ENCODE peak calls at places on chromosomes 1 and 21, in ten cellular contexts. One of them, this sample, is unnamed.

GRCh38 chr1:60376196-60376595 is 302.6 kb upstream of the C1orf87 start:
- DNase-seq in NCI-H774: no peak
- DNase-seq in GM10248: no peak
- DNase-seq in C1 segment of cervical spinal cord: no peak
- DNase-seq in body of pancreas: no peak
- DNase-seq in activated CD4-positive, alpha-beta T cell treated with anti-CD3 and anti-CD28 coated beads for 36 hours: no peak
- DNase-seq in NB4: no peak
- DNase-seq in HEK293T: no peak
- DNase-seq in AG09309: no peak
- DNase-seq in kidney tubule cell: no peak
- DNase-seq in this sample: no peak

GRCh38 chr21:43739648-43740435 is 20.9 kb downstream of the PDXK start:
- DNase-seq in NB4: no peak
- DNase-seq in body of pancreas: peak; percentile 25
- DNase-seq in kidney tubule cell: no peak
- DNase-seq in GM10248: no peak
- DNase-seq in HEK293T: no peak
- DNase-seq in NCI-H774: no peak
- DNase-seq in activated CD4-positive, alpha-beta T cell treated with anti-CD3 and anti-CD28 coated beads for 36 hours: peak; percentile 17
- DNase-seq in C1 segment of cervical spinal cord: no peak
- DNase-seq in AG09309: no peak
- DNase-seq in this sample: no peak

GRCh38 chr1:240492832-240493440 is 119.0 kb downstream of the GREM2 start:
- DNase-seq in AG09309: no peak
- DNase-seq in NB4: no peak
- DNase-seq in HEK293T: peak; percentile 73
- DNase-seq in kidney tubule cell: peak; percentile 37
- DNase-seq in activated CD4-positive, alpha-beta T cell treated with anti-CD3 and anti-CD28 coated beads for 36 hours: peak; percentile 37
- DNase-seq in GM10248: peak; percentile 9
- DNase-seq in C1 segment of cervical spinal cord: peak; percentile 30
- DNase-seq in NCI-H774: no peak
- DNase-seq in body of pancreas: no peak
- DNase-seq in this sample: no peak

GRCh38 chr1:84319662-84320061 is 18.2 kb downstream of the SAMD13 start:
- DNase-seq in AG09309: no peak
- DNase-seq in NCI-H774: no peak
- DNase-seq in C1 segment of cervical spinal cord: no peak
- DNase-seq in activated CD4-positive, alpha-beta T cell treated with anti-CD3 and anti-CD28 coated beads for 36 hours: no peak
- DNase-seq in HEK293T: no peak
- DNase-seq in kidney tubule cell: peak; percentile 3
- DNase-seq in GM10248: no peak
- DNase-seq in NB4: no peak
- DNase-seq in body of pancreas: no peak
- DNase-seq in this sample: no peak

GRCh38 chr1:202189012-202189790 is 4.4 kb upstream of the LGR6 start:
- DNase-seq in C1 segment of cervical spinal cord: peak; percentile 16
- DNase-seq in activated CD4-positive, alpha-beta T cell treated with anti-CD3 and anti-CD28 coated beads for 36 hours: peak; percentile 89
- DNase-seq in body of pancreas: peak; percentile 79
- DNase-seq in kidney tubule cell: peak; percentile 64
- DNase-seq in NB4: peak; percentile 75
- DNase-seq in GM10248: peak; percentile 63
- DNase-seq in AG09309: no peak
- DNase-seq in HEK293T: peak; percentile 68
- DNase-seq in NCI-H774: peak; percentile 42
- DNase-seq in this sample: peak; percentile 92

GRCh38 chr1:227390525-227390924 is 72.2 kb upstream of the CDC42BPA start:
- DNase-seq in NB4: peak; percentile 4
- DNase-seq in GM10248: no peak
- DNase-seq in HEK293T: no peak
- DNase-seq in body of pancreas: no peak
- DNase-seq in C1 segment of cervical spinal cord: no peak
- DNase-seq in activated CD4-positive, alpha-beta T cell treated with anti-CD3 and anti-CD28 coated beads for 36 hours: no peak
- DNase-seq in kidney tubule cell: no peak
- DNase-seq in NCI-H774: no peak
- DNase-seq in AG09309: no peak
- DNase-seq in this sample: no peak

GRCh38 chr1:10339815-10340214 is 59.0 kb upstream of the PGD start:
- DNase-seq in AG09309: no peak
- DNase-seq in activated CD4-positive, alpha-beta T cell treated with anti-CD3 and anti-CD28 coated beads for 36 hours: no peak
- DNase-seq in C1 segment of cervical spinal cord: peak; percentile 36
- DNase-seq in body of pancreas: no peak
- DNase-seq in kidney tubule cell: peak; percentile 51
- DNase-seq in GM10248: no peak
- DNase-seq in HEK293T: peak; percentile 59
- DNase-seq in NB4: peak; percentile 26
- DNase-seq in NCI-H774: no peak
- DNase-seq in this sample: peak; percentile 8

GRCh38 chr1:1489231-1489630 is 17.7 kb downstream of the ATAD3B start:
- DNase-seq in NB4: no peak
- DNase-seq in body of pancreas: no peak
- DNase-seq in activated CD4-positive, alpha-beta T cell treated with anti-CD3 and anti-CD28 coated beads for 36 hours: no peak
- DNase-seq in C1 segment of cervical spinal cord: no peak
- DNase-seq in NCI-H774: no peak
- DNase-seq in kidney tubule cell: no peak
- DNase-seq in GM10248: no peak
- DNase-seq in HEK293T: no peak
- DNase-seq in AG09309: no peak
- DNase-seq in this sample: no peak

GRCh38 chr1:186154651-186155050 is 220.4 kb downstream of the TPR start:
- DNase-seq in HEK293T: no peak
- DNase-seq in kidney tubule cell: no peak
- DNase-seq in GM10248: no peak
- DNase-seq in C1 segment of cervical spinal cord: no peak
- DNase-seq in activated CD4-positive, alpha-beta T cell treated with anti-CD3 and anti-CD28 coated beads for 36 hours: no peak
- DNase-seq in body of pancreas: no peak
- DNase-seq in NB4: no peak
- DNase-seq in AG09309: no peak
- DNase-seq in NCI-H774: no peak
- DNase-seq in this sample: no peak

GRCh38 chr1:163161841-163162240 is 40.9 kb downstream of the RGS5 start:
- DNase-seq in NB4: peak; percentile 54
- DNase-seq in body of pancreas: no peak
- DNase-seq in AG09309: no peak
- DNase-seq in GM10248: no peak
- DNase-seq in HEK293T: no peak
- DNase-seq in NCI-H774: no peak
- DNase-seq in activated CD4-positive, alpha-beta T cell treated with anti-CD3 and anti-CD28 coated beads for 36 hours: no peak
- DNase-seq in kidney tubule cell: no peak
- DNase-seq in C1 segment of cervical spinal cord: no peak
- DNase-seq in this sample: no peak

GRCh38 chr1:41097105-41097504 is 75.6 kb upstream of the SLFNL1 start:
- DNase-seq in kidney tubule cell: no peak
- DNase-seq in HEK293T: no peak
- DNase-seq in NCI-H774: no peak
- DNase-seq in NB4: no peak
- DNase-seq in AG09309: no peak
- DNase-seq in activated CD4-positive, alpha-beta T cell treated with anti-CD3 and anti-CD28 coated beads for 36 hours: no peak
- DNase-seq in C1 segment of cervical spinal cord: no peak
- DNase-seq in GM10248: no peak
- DNase-seq in body of pancreas: no peak
- DNase-seq in this sample: no peak

GRCh38 chr21:45867671-45868081 is 113.9 kb upstream of the COL6A1 start:
- DNase-seq in kidney tubule cell: no peak
- DNase-seq in NCI-H774: no peak
- DNase-seq in C1 segment of cervical spinal cord: peak; percentile 67
- DNase-seq in body of pancreas: no peak
- DNase-seq in activated CD4-positive, alpha-beta T cell treated with anti-CD3 and anti-CD28 coated beads for 36 hours: no peak
- DNase-seq in NB4: no peak
- DNase-seq in HEK293T: no peak
- DNase-seq in AG09309: no peak
- DNase-seq in GM10248: no peak
- DNase-seq in this sample: no peak

GRCh38 chr1:202860744-202861419 is 28.1 kb downstream of the RABIF start:
- DNase-seq in activated CD4-positive, alpha-beta T cell treated with anti-CD3 and anti-CD28 coated beads for 36 hours: peak; percentile 68
- DNase-seq in NCI-H774: peak; percentile 65
- DNase-seq in GM10248: peak; percentile 48
- DNase-seq in HEK293T: peak; percentile 70
- DNase-seq in C1 segment of cervical spinal cord: peak; percentile 27
- DNase-seq in NB4: peak; percentile 83
- DNase-seq in AG09309: no peak
- DNase-seq in kidney tubule cell: peak; percentile 66
- DNase-seq in body of pancreas: peak; percentile 54
- DNase-seq in this sample: peak; percentile 85

GRCh38 chr1:182817802-182818201 is 21.3 kb upstream of the DHX9 start:
- DNase-seq in GM10248: no peak
- DNase-seq in activated CD4-positive, alpha-beta T cell treated with anti-CD3 and anti-CD28 coated beads for 36 hours: no peak
- DNase-seq in body of pancreas: no peak
- DNase-seq in NB4: no peak
- DNase-seq in kidney tubule cell: no peak
- DNase-seq in AG09309: no peak
- DNase-seq in C1 segment of cervical spinal cord: no peak
- DNase-seq in NCI-H774: no peak
- DNase-seq in HEK293T: no peak
- DNase-seq in this sample: no peak

GRCh38 chr21:26840206-26840605 is 5.0 kb downstream of the ADAMTS1 start:
- DNase-seq in body of pancreas: no peak
- DNase-seq in NCI-H774: no peak
- DNase-seq in C1 segment of cervical spinal cord: no peak
- DNase-seq in NB4: no peak
- DNase-seq in AG09309: no peak
- DNase-seq in kidney tubule cell: no peak
- DNase-seq in HEK293T: no peak
- DNase-seq in GM10248: no peak
- DNase-seq in activated CD4-positive, alpha-beta T cell treated with anti-CD3 and anti-CD28 coated beads for 36 hours: peak; percentile 60
- DNase-seq in this sample: no peak

GRCh38 chr1:185440877-185441276 is 123.8 kb upstream of the IVNS1ABP start:
- DNase-seq in GM10248: no peak
- DNase-seq in AG09309: no peak
- DNase-seq in NB4: no peak
- DNase-seq in activated CD4-positive, alpha-beta T cell treated with anti-CD3 and anti-CD28 coated beads for 36 hours: no peak
- DNase-seq in kidney tubule cell: peak; percentile 96
- DNase-seq in C1 segment of cervical spinal cord: no peak
- DNase-seq in body of pancreas: no peak
- DNase-seq in HEK293T: no peak
- DNase-seq in NCI-H774: no peak
- DNase-seq in this sample: no peak

GRCh38 chr1:218361298-218362065 is 16.3 kb downstream of the TGFB2 start:
- DNase-seq in C1 segment of cervical spinal cord: no peak
- DNase-seq in HEK293T: peak; percentile 20
- DNase-seq in body of pancreas: no peak
- DNase-seq in NB4: peak; percentile 49
- DNase-seq in NCI-H774: no peak
- DNase-seq in AG09309: no peak
- DNase-seq in activated CD4-positive, alpha-beta T cell treated with anti-CD3 and anti-CD28 coated beads for 36 hours: no peak
- DNase-seq in GM10248: no peak
- DNase-seq in kidney tubule cell: peak; percentile 42
- DNase-seq in this sample: no peak

GRCh38 chr21:32653326-32653901 is 41.2 kb upstream of the CFAP298 start:
- DNase-seq in NB4: peak; percentile 50
- DNase-seq in kidney tubule cell: peak; percentile 67
- DNase-seq in GM10248: peak; percentile 55
- DNase-seq in AG09309: no peak
- DNase-seq in HEK293T: peak; percentile 62
- DNase-seq in body of pancreas: peak; percentile 31
- DNase-seq in activated CD4-positive, alpha-beta T cell treated with anti-CD3 and anti-CD28 coated beads for 36 hours: peak; percentile 51
- DNase-seq in NCI-H774: no peak
- DNase-seq in C1 segment of cervical spinal cord: no peak
- DNase-seq in this sample: peak; percentile 49

GRCh38 chr1:25899792-25900191 is 6.4 kb downstream of the STMN1 start:
- DNase-seq in activated CD4-positive, alpha-beta T cell treated with anti-CD3 and anti-CD28 coated beads for 36 hours: no peak
- DNase-seq in NB4: no peak
- DNase-seq in body of pancreas: no peak
- DNase-seq in C1 segment of cervical spinal cord: no peak
- DNase-seq in NCI-H774: no peak
- DNase-seq in HEK293T: no peak
- DNase-seq in kidney tubule cell: no peak
- DNase-seq in AG09309: no peak
- DNase-seq in GM10248: no peak
- DNase-seq in this sample: no peak

GRCh38 chr1:10389271-10389973 is 9.4 kb upstream of the PGD start:
- DNase-seq in C1 segment of cervical spinal cord: no peak
- DNase-seq in NB4: peak; percentile 66
- DNase-seq in kidney tubule cell: no peak
- DNase-seq in AG09309: no peak
- DNase-seq in body of pancreas: no peak
- DNase-seq in GM10248: no peak
- DNase-seq in HEK293T: no peak
- DNase-seq in activated CD4-positive, alpha-beta T cell treated with anti-CD3 and anti-CD28 coated beads for 36 hours: no peak
- DNase-seq in NCI-H774: no peak
- DNase-seq in this sample: no peak

GRCh38 chr1:78102082-78102481 is 56.3 kb downstream of the GIPC2 start:
- DNase-seq in C1 segment of cervical spinal cord: no peak
- DNase-seq in HEK293T: no peak
- DNase-seq in NCI-H774: no peak
- DNase-seq in body of pancreas: no peak
- DNase-seq in activated CD4-positive, alpha-beta T cell treated with anti-CD3 and anti-CD28 coated beads for 36 hours: no peak
- DNase-seq in kidney tubule cell: peak; percentile 5
- DNase-seq in AG09309: peak; percentile 70
- DNase-seq in GM10248: no peak
- DNase-seq in NB4: no peak
- DNase-seq in this sample: no peak

GRCh38 chr1:215475719-215476525 is 91.2 kb upstream of the KCTD3 start:
- DNase-seq in activated CD4-positive, alpha-beta T cell treated with anti-CD3 and anti-CD28 coated beads for 36 hours: no peak
- DNase-seq in C1 segment of cervical spinal cord: no peak
- DNase-seq in GM10248: no peak
- DNase-seq in NCI-H774: peak; percentile 21
- DNase-seq in NB4: no peak
- DNase-seq in kidney tubule cell: peak; percentile 12
- DNase-seq in AG09309: peak; percentile 79
- DNase-seq in HEK293T: no peak
- DNase-seq in body of pancreas: no peak
- DNase-seq in this sample: no peak

GRCh38 chr1:37946703-37947360 is at the start of gene INPP5B:
- DNase-seq in NB4: peak; percentile 89
- DNase-seq in activated CD4-positive, alpha-beta T cell treated with anti-CD3 and anti-CD28 coated beads for 36 hours: peak; percentile 89
- DNase-seq in NCI-H774: no peak
- DNase-seq in GM10248: peak; percentile 92
- DNase-seq in C1 segment of cervical spinal cord: peak; percentile 95
- DNase-seq in AG09309: peak; percentile 65
- DNase-seq in kidney tubule cell: peak; percentile 80
- DNase-seq in HEK293T: peak; percentile 95
- DNase-seq in body of pancreas: peak; percentile 85
- DNase-seq in this sample: peak; percentile 89

GRCh38 chr21:42443181-42443785 is 39.6 kb downstream of the UBASH3A start:
- DNase-seq in GM10248: no peak
- DNase-seq in activated CD4-positive, alpha-beta T cell treated with anti-CD3 and anti-CD28 coated beads for 36 hours: no peak
- DNase-seq in C1 segment of cervical spinal cord: no peak
- DNase-seq in NCI-H774: no peak
- DNase-seq in AG09309: no peak
- DNase-seq in kidney tubule cell: no peak
- DNase-seq in NB4: no peak
- DNase-seq in HEK293T: no peak
- DNase-seq in body of pancreas: no peak
- DNase-seq in this sample: no peak

GRCh38 chr1:116763787-116764465 is 9.7 kb downstream of the CD2 start:
- DNase-seq in C1 segment of cervical spinal cord: no peak
- DNase-seq in kidney tubule cell: peak; percentile 39
- DNase-seq in NCI-H774: peak; percentile 24
- DNase-seq in AG09309: no peak
- DNase-seq in NB4: peak; percentile 52
- DNase-seq in activated CD4-positive, alpha-beta T cell treated with anti-CD3 and anti-CD28 coated beads for 36 hours: peak; percentile 83
- DNase-seq in GM10248: no peak
- DNase-seq in HEK293T: peak; percentile 76
- DNase-seq in body of pancreas: peak; percentile 60
- DNase-seq in this sample: peak; percentile 18

GRCh38 chr1:201736707-201737320 is 92.1 kb upstream of the IPO9 start:
- DNase-seq in AG09309: no peak
- DNase-seq in kidney tubule cell: no peak
- DNase-seq in HEK293T: no peak
- DNase-seq in activated CD4-positive, alpha-beta T cell treated with anti-CD3 and anti-CD28 coated beads for 36 hours: no peak
- DNase-seq in NCI-H774: no peak
- DNase-seq in GM10248: no peak
- DNase-seq in C1 segment of cervical spinal cord: no peak
- DNase-seq in NB4: no peak
- DNase-seq in body of pancreas: no peak
- DNase-seq in this sample: no peak

GRCh38 chr1:53495608-53496345 is 36.6 kb downstream of the DMRTB1 start:
- DNase-seq in C1 segment of cervical spinal cord: no peak
- DNase-seq in NB4: no peak
- DNase-seq in AG09309: no peak
- DNase-seq in activated CD4-positive, alpha-beta T cell treated with anti-CD3 and anti-CD28 coated beads for 36 hours: no peak
- DNase-seq in NCI-H774: no peak
- DNase-seq in kidney tubule cell: no peak
- DNase-seq in GM10248: no peak
- DNase-seq in HEK293T: no peak
- DNase-seq in body of pancreas: no peak
- DNase-seq in this sample: no peak

GRCh38 chr1:14190508-14190907 is 408.0 kb upstream of the KAZN start:
- DNase-seq in activated CD4-positive, alpha-beta T cell treated with anti-CD3 and anti-CD28 coated beads for 36 hours: no peak
- DNase-seq in GM10248: no peak
- DNase-seq in kidney tubule cell: peak; percentile 79
- DNase-seq in C1 segment of cervical spinal cord: no peak
- DNase-seq in AG09309: no peak
- DNase-seq in HEK293T: no peak
- DNase-seq in NCI-H774: no peak
- DNase-seq in body of pancreas: no peak
- DNase-seq in NB4: no peak
- DNase-seq in this sample: no peak